ENCODE peak calls at places on chromosomes 5 and 9, in seven cellular contexts. B, G, R, F, C, V and P are unnamed samples.
A peak's percentile ranks its signal among the peaks of the same experiment; 100 is the strongest.

GRCh38 chr5:149550608-149551226 is 522 bp downstream of the CSNK1A1 start:
- DNase-seq in G (no peak), V (no peak), F (no peak), B (no peak), C (peak; percentile 42), R (peak; percentile 54), P (no peak)

GRCh38 chr5:19256036-19256435 is 732.0 kb downstream of the CDH18 start:
- DNase-seq in V (no peak), R (no peak), B (no peak), G (no peak), F (no peak), C (no peak), P (no peak)

GRCh38 chr9:16414451-16414850 is 456.0 kb downstream of the BNC2 start:
- DNase-seq in C (no peak), V (no peak), B (no peak), F (no peak), R (no peak), G (no peak), P (no peak)

GRCh38 chr5:87195104-87195581 is 72.5 kb upstream of the RASA1 start:
- DNase-seq in V (no peak), R (no peak), G (no peak), C (no peak), B (no peak), F (no peak), P (peak; percentile 22)

GRCh38 chr5:133831506-133832224 is 136.8 kb downstream of the C5orf15 start:
- DNase-seq in C (no peak), R (no peak), F (no peak), B (no peak), G (no peak), V (no peak), P (no peak)

GRCh38 chr5:473344-474192 is 30.6 kb downstream of the EXOC3 start:
- DNase-seq in G (no peak), F (peak; percentile 17), C (peak; percentile 33), R (peak; percentile 46), V (no peak), B (peak; percentile 35), P (peak; percentile 65)

GRCh38 chr9:34252016-34252415 is 73.2 kb downstream of the UBAP1 start:
- DNase-seq in C (no peak), R (no peak), V (no peak), B (no peak), F (no peak), G (no peak), P (no peak)

GRCh38 chr5:138968601-138969000 is 93.5 kb upstream of the LRRTM2 start:
- DNase-seq in F (no peak), B (no peak), G (no peak), C (no peak), V (no peak), R (no peak), P (no peak)